ENCODE peak calls at places on chromosome 6, in ten cellular contexts. One of them, this sample, is unnamed.

GRCh38 chr6:156809446-156810178 is 32.4 kb downstream of the ARID1B start:
- DNase-seq in colonic mucosa: no peak
- DNase-seq in left ventricle myocardium superior: no peak
- DNase-seq in HS-5: no peak
- DNase-seq in RPMI7951: no peak
- DNase-seq in activated T-cell treated with anti-CD3 and anti-CD28 coated beads, Interleukin-2, amount 50 U/mL, for 48 hours: no peak
- DNase-seq in RWPE1: no peak
- DNase-seq in fibroblast of lung: no peak
- DNase-seq in A549: no peak
- DNase-seq in endothelial cell: no peak
- DNase-seq in this sample: no peak

GRCh38 chr6:162829013-162829742 is 101.4 kb downstream of the PACRG start:
- DNase-seq in endothelial cell: no peak
- DNase-seq in colonic mucosa: no peak
- DNase-seq in fibroblast of lung: peak; percentile 40
- DNase-seq in activated T-cell treated with anti-CD3 and anti-CD28 coated beads, Interleukin-2, amount 50 U/mL, for 48 hours: no peak
- DNase-seq in left ventricle myocardium superior: no peak
- DNase-seq in HS-5: no peak
- DNase-seq in RPMI7951: no peak
- DNase-seq in A549: no peak
- DNase-seq in RWPE1: no peak
- DNase-seq in this sample: no peak

GRCh38 chr6:28212510-28213212 is 12.4 kb upstream of the ZSCAN9 start:
- DNase-seq in left ventricle myocardium superior: no peak
- DNase-seq in HS-5: peak; percentile 70
- DNase-seq in colonic mucosa: peak; percentile 78
- DNase-seq in RPMI7951: peak; percentile 72
- DNase-seq in RWPE1: peak; percentile 85
- DNase-seq in activated T-cell treated with anti-CD3 and anti-CD28 coated beads, Interleukin-2, amount 50 U/mL, for 48 hours: peak; percentile 90
- DNase-seq in A549: peak; percentile 73
- DNase-seq in fibroblast of lung: peak; percentile 90
- DNase-seq in endothelial cell: peak; percentile 73
- DNase-seq in this sample: no peak

GRCh38 chr6:87482382-87482781 is 9.6 kb downstream of the SLC35A1 start:
- DNase-seq in A549: no peak
- DNase-seq in RPMI7951: no peak
- DNase-seq in HS-5: no peak
- DNase-seq in left ventricle myocardium superior: no peak
- DNase-seq in endothelial cell: no peak
- DNase-seq in colonic mucosa: no peak
- DNase-seq in RWPE1: no peak
- DNase-seq in activated T-cell treated with anti-CD3 and anti-CD28 coated beads, Interleukin-2, amount 50 U/mL, for 48 hours: no peak
- DNase-seq in fibroblast of lung: no peak
- DNase-seq in this sample: no peak

GRCh38 chr6:96837138-96837971 is at the start of gene GPR63:
- DNase-seq in RPMI7951: peak; percentile 76
- DNase-seq in A549: peak; percentile 77
- DNase-seq in colonic mucosa: peak; percentile 85
- DNase-seq in left ventricle myocardium superior: peak; percentile 78
- DNase-seq in endothelial cell: peak; percentile 58
- DNase-seq in RWPE1: peak; percentile 87
- DNase-seq in fibroblast of lung: peak; percentile 77
- DNase-seq in activated T-cell treated with anti-CD3 and anti-CD28 coated beads, Interleukin-2, amount 50 U/mL, for 48 hours: peak; percentile 80
- DNase-seq in HS-5: peak; percentile 60
- DNase-seq in this sample: peak; percentile 45

GRCh38 chr6:45514454-45514853 is 136.7 kb upstream of the SUPT3H start:
- DNase-seq in HS-5: no peak
- DNase-seq in endothelial cell: no peak
- DNase-seq in A549: no peak
- DNase-seq in RWPE1: peak; percentile 24
- DNase-seq in fibroblast of lung: no peak
- DNase-seq in left ventricle myocardium superior: no peak
- DNase-seq in colonic mucosa: no peak
- DNase-seq in RPMI7951: peak; percentile 17
- DNase-seq in activated T-cell treated with anti-CD3 and anti-CD28 coated beads, Interleukin-2, amount 50 U/mL, for 48 hours: no peak
- DNase-seq in this sample: no peak

GRCh38 chr6:108996208-108996607 is 98.4 kb downstream of the SESN1 start:
- DNase-seq in activated T-cell treated with anti-CD3 and anti-CD28 coated beads, Interleukin-2, amount 50 U/mL, for 48 hours: no peak
- DNase-seq in fibroblast of lung: no peak
- DNase-seq in RWPE1: no peak
- DNase-seq in left ventricle myocardium superior: no peak
- DNase-seq in RPMI7951: no peak
- DNase-seq in HS-5: no peak
- DNase-seq in endothelial cell: no peak
- DNase-seq in A549: no peak
- DNase-seq in colonic mucosa: no peak
- DNase-seq in this sample: no peak

GRCh38 chr6:45474376-45474775 is 96.6 kb upstream of the SUPT3H start:
- DNase-seq in colonic mucosa: no peak
- DNase-seq in HS-5: no peak
- DNase-seq in fibroblast of lung: peak; percentile 29
- DNase-seq in endothelial cell: no peak
- DNase-seq in activated T-cell treated with anti-CD3 and anti-CD28 coated beads, Interleukin-2, amount 50 U/mL, for 48 hours: no peak
- DNase-seq in left ventricle myocardium superior: no peak
- DNase-seq in A549: no peak
- DNase-seq in RWPE1: no peak
- DNase-seq in RPMI7951: no peak
- DNase-seq in this sample: no peak

GRCh38 chr6:25623874-25624273 is 28.1 kb upstream of the SCGN start:
- DNase-seq in A549: no peak
- DNase-seq in activated T-cell treated with anti-CD3 and anti-CD28 coated beads, Interleukin-2, amount 50 U/mL, for 48 hours: no peak
- DNase-seq in RWPE1: no peak
- DNase-seq in left ventricle myocardium superior: no peak
- DNase-seq in RPMI7951: no peak
- DNase-seq in colonic mucosa: no peak
- DNase-seq in endothelial cell: no peak
- DNase-seq in HS-5: no peak
- DNase-seq in fibroblast of lung: no peak
- DNase-seq in this sample: no peak

GRCh38 chr6:15715060-15715459 is 52.2 kb upstream of the DTNBP1 start:
- DNase-seq in RPMI7951: peak; percentile 23
- DNase-seq in RWPE1: peak; percentile 42
- DNase-seq in colonic mucosa: no peak
- DNase-seq in A549: no peak
- DNase-seq in left ventricle myocardium superior: no peak
- DNase-seq in HS-5: no peak
- DNase-seq in fibroblast of lung: no peak
- DNase-seq in activated T-cell treated with anti-CD3 and anti-CD28 coated beads, Interleukin-2, amount 50 U/mL, for 48 hours: peak; percentile 53
- DNase-seq in endothelial cell: no peak
- DNase-seq in this sample: no peak

GRCh38 chr6:71510057-71510713 is 221.6 kb downstream of the OGFRL1 start:
- DNase-seq in activated T-cell treated with anti-CD3 and anti-CD28 coated beads, Interleukin-2, amount 50 U/mL, for 48 hours: no peak
- DNase-seq in endothelial cell: peak; percentile 58
- DNase-seq in A549: peak; percentile 25
- DNase-seq in colonic mucosa: peak; percentile 26
- DNase-seq in left ventricle myocardium superior: no peak
- DNase-seq in RWPE1: peak; percentile 53
- DNase-seq in RPMI7951: peak; percentile 77
- DNase-seq in fibroblast of lung: peak; percentile 93
- DNase-seq in HS-5: peak; percentile 50
- DNase-seq in this sample: peak; percentile 55

GRCh38 chr6:5279891-5280338 is 18.6 kb downstream of the FARS2 start:
- DNase-seq in colonic mucosa: no peak
- DNase-seq in RWPE1: no peak
- DNase-seq in activated T-cell treated with anti-CD3 and anti-CD28 coated beads, Interleukin-2, amount 50 U/mL, for 48 hours: peak; percentile 58
- DNase-seq in HS-5: no peak
- DNase-seq in A549: no peak
- DNase-seq in fibroblast of lung: no peak
- DNase-seq in RPMI7951: peak; percentile 14
- DNase-seq in endothelial cell: no peak
- DNase-seq in left ventricle myocardium superior: no peak
- DNase-seq in this sample: no peak

GRCh38 chr6:166360243-166361079 is 18.1 kb upstream of the SFT2D1 start:
- DNase-seq in A549: no peak
- DNase-seq in activated T-cell treated with anti-CD3 and anti-CD28 coated beads, Interleukin-2, amount 50 U/mL, for 48 hours: no peak
- DNase-seq in left ventricle myocardium superior: no peak
- DNase-seq in HS-5: no peak
- DNase-seq in RPMI7951: peak; percentile 8
- DNase-seq in endothelial cell: no peak
- DNase-seq in fibroblast of lung: no peak
- DNase-seq in RWPE1: peak; percentile 18
- DNase-seq in colonic mucosa: no peak
- DNase-seq in this sample: peak; percentile 72

GRCh38 chr6:139912735-139913400 is 538.4 kb upstream of the CITED2 start:
- DNase-seq in RPMI7951: no peak
- DNase-seq in HS-5: no peak
- DNase-seq in RWPE1: no peak
- DNase-seq in fibroblast of lung: no peak
- DNase-seq in A549: no peak
- DNase-seq in left ventricle myocardium superior: no peak
- DNase-seq in activated T-cell treated with anti-CD3 and anti-CD28 coated beads, Interleukin-2, amount 50 U/mL, for 48 hours: no peak
- DNase-seq in colonic mucosa: no peak
- DNase-seq in endothelial cell: no peak
- DNase-seq in this sample: no peak

GRCh38 chr6:3913077-3913957 is 64.1 kb downstream of the FAM50B start:
- DNase-seq in fibroblast of lung: peak; percentile 97
- DNase-seq in RWPE1: peak; percentile 95
- DNase-seq in endothelial cell: no peak
- DNase-seq in HS-5: peak; percentile 98
- DNase-seq in activated T-cell treated with anti-CD3 and anti-CD28 coated beads, Interleukin-2, amount 50 U/mL, for 48 hours: no peak
- DNase-seq in colonic mucosa: peak; percentile 35
- DNase-seq in A549: peak; percentile 79
- DNase-seq in left ventricle myocardium superior: no peak
- DNase-seq in RPMI7951: peak; percentile 97
- DNase-seq in this sample: peak; percentile 71

GRCh38 chr6:156017838-156018237 is 562.2 kb upstream of the NOX3 start:
- DNase-seq in endothelial cell: no peak
- DNase-seq in left ventricle myocardium superior: no peak
- DNase-seq in fibroblast of lung: no peak
- DNase-seq in RWPE1: no peak
- DNase-seq in A549: no peak
- DNase-seq in RPMI7951: peak; percentile 48
- DNase-seq in HS-5: peak; percentile 10
- DNase-seq in colonic mucosa: no peak
- DNase-seq in activated T-cell treated with anti-CD3 and anti-CD28 coated beads, Interleukin-2, amount 50 U/mL, for 48 hours: no peak
- DNase-seq in this sample: no peak

This sample was measured in left lobe of liver.